ENCODE peak calls at places on chromosomes 13 and 19, in four cellular contexts. P is A549, F is suprapubic skin, W is stomach. S is an unnamed sample. For H3K4me1, the result is how much of the 10 kb centered on the place peaks cover.

GRCh38 chr13:34321986-34322385 is 504.0 kb downstream of the RFC3 start:
- DNase-seq in W (no peak), F (no peak), P (no peak), S (no peak)

GRCh38 chr19:18023596-18024212 is 15.7 kb downstream of the ARRDC2 start:
- DNase-seq in F (no peak), W (peak), P (no peak), S (no peak)

GRCh38 chr13:66835040-66835628 is 395.0 kb downstream of the PCDH9 start:
- DNase-seq in W (peak), F (peak), P (peak), S (peak)

GRCh38 chr13:97944396-97945029 is 9.0 kb upstream of the IPO5 start:
- DNase-seq in W (no peak), P (no peak), F (no peak), S (no peak)

GRCh38 chr19:49687566-49688316 is 1.7 kb upstream of the ADM5 start:
- DNase-seq in P (no peak), F (peak), W (no peak), S (peak)

GRCh38 chr13:66994097-66994496 is 236.0 kb downstream of the PCDH9 start:
- DNase-seq in P (peak), W (peak), F (peak), S (no peak)

GRCh38 chr13:72204291-72204690 is 337.3 kb upstream of the DACH1 start:
- DNase-seq in W (no peak), P (no peak), F (no peak), S (no peak)

GRCh38 chr13:110521946-110522345 is 39.6 kb downstream of the RAB20 start:
- DNase-seq in P (no peak), F (no peak), W (no peak), S (no peak)

GRCh38 chr19:5447700-5448311 is 7.4 kb upstream of the ZNRF4 start:
- DNase-seq in P (no peak), F (no peak), W (no peak), S (no peak)

GRCh38 chr13:47903836-47904235 is 97.2 kb downstream of the SUCLA2 start:
- DNase-seq in P (no peak), F (no peak), W (no peak), S (no peak)

GRCh38 chr13:43433691-43434121 is 353.1 kb downstream of the ENOX1 start:
- DNase-seq in W (no peak), F (no peak), P (no peak), S (no peak)

GRCh38 chr13:110454956-110455355 is 106.6 kb downstream of the RAB20 start:
- DNase-seq in W (no peak), F (no peak), P (no peak), S (peak)

GRCh38 chr13:51912511-51913225 is 50.9 kb downstream of the CCDC70 start:
- DNase-seq in P (no peak), W (no peak), F (peak), S (no peak)

GRCh38 chr13:51913421-51914136 is 51.8 kb downstream of the CCDC70 start:
- DNase-seq in P (no peak), W (no peak), F (peak), S (no peak)

GRCh38 chr13:51914137-51914493 is 52.3 kb downstream of the CCDC70 start:
- DNase-seq in W (no peak), P (no peak), F (no peak), S (no peak)

GRCh38 chr13:51910508-51910907 is 48.7 kb downstream of the CCDC70 start:
- DNase-seq in P (no peak), F (peak), W (no peak), S (no peak)

DNA sequence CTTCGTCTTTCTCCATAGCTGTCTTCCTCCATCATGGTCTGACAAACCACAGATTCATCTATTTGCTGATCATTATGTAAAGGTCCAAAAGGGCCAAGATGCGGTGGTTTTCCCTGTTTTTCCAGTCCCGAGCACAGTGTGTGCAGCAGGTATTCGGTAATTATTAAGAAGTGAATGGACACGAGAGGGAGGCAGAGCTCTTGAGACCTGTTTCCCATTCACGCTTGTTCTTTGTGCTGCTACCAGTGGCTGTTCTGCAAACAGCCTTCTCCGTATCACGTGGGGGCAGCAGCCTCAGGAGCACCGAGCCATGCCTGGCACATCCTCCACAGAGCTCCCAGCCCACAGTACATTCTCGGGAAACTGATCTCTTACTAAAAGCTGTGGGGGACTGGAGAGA is 50.3 kb downstream of the CCDC70 start:
- DNase-seq in F (peak), W (peak), P (no peak), S (no peak)
- H3K4me3 ChIP-seq in F (no peak), W (no peak), P (no peak), S (no peak)

DNA sequence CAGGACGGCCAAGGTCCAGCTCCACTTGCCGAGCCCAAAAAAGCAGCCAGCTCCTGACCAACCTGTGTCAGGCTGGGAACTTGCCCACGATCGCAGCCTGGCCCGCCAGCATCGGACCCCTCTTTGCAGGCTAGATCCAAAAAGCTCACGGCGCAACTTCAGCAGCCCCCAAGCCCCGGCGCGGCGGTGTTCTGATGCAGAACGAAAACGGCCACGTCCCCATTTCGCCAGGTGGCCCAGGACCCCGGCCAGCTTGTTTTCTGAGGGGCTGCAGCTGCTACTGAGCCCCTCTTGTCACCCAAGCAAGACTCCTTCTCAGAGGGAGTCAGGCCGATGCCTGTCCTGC is 1.3 kb downstream of the TMEM259 start:
- DNase-seq in P (no peak), F (no peak), W (no peak), S (no peak)
- H3K4me1 ChIP-seq in P (under half), F (half or more), W (half or more), S (under half)

DNA sequence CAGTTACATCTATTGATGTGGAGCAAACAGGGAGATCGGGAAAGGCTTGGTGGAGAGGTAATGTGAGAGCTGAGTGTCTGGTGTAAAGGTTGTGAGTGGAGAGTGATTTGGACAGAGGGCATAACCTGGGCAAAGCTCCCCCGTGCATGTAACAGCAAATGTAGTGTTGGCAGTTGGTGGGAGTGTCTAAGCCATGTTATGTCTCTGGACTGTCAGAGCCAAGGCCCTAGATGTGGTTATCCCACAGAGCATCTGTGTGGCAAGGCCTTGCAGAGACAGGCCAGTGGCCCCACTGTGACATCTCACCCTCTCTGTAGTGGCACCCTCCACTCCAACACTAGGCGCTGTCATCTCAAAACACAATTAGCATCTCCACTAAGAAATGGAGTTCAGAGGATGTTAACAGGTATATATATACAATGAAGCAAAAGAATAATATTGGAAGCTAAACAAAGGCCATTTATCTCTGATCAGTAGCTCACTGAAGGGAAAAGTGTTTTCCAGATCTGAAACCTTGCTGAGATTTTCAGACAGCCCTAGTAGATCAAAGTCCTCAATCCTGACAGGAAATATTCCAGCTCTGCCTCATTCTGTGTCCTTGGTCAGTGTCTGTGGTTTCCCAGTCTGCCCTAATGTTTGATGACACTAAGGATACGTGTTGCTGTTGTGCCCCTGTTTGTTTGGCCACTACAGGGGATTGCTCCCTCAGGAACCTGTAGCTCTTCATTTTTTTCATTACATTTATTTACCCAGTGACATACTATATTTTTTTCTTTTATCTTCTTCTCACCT is 20.2 kb downstream of the POLR1D start:
- DNase-seq in W (no peak), F (no peak), P (no peak), S (no peak)
- TF ChIP-seq EP300 in W (no peak), F (no peak), P (no peak), S (no peak)

DNA sequence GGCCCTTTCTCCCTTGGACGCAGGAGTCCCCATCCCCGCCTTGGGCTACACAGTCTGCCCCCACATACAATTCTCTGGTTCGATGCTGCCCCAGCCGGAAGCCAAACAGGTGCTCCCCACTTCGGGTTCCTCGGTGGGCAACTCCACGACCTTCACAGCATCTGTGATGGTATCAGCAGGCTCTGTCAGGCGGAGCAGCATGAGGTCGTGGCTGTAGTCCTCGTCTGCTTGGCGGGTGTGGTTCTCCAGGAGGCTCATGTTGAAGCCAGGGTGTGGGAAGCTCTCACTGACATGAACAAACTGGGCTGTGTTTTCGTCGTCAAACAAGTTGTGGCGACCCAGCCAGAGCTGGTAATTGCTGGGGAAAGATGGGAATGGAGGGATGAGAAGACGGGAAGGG is 3.5 kb downstream of the KLK1 start:
- DNase-seq in F (no peak), P (no peak), W (no peak), S (no peak)
- H3K4me3 ChIP-seq in F (peak), P (no peak), W (no peak), S (no peak)

GRCh38 chr19:55491546-55492360 is 3.5 kb downstream of the SSC5D start:
- DNase-seq in F (no peak), W (no peak), P (no peak), S (peak)

GRCh38 chr19:55493052-55493649 is 4.9 kb downstream of the SSC5D start:
- DNase-seq in W (no peak), P (no peak), F (no peak), S (peak)

GRCh38 chr19:55493650-55494171 is 5.5 kb downstream of the SSC5D start:
- DNase-seq in F (no peak), W (no peak), P (no peak), S (no peak)

GRCh38 chr19:55490478-55491436 is 2.5 kb downstream of the SSC5D start:
- DNase-seq in P (no peak), F (no peak), W (no peak), S (peak)

GRCh38 chr19:55492362-55492944 is 4.2 kb downstream of the SSC5D start:
- DNase-seq in P (no peak), W (no peak), F (no peak), S (peak)
- H3K4me1 ChIP-seq in P (under half), W (half or more), F (under half), S (under half)

GRCh38 chr13:50414640-50415039 is 399.4 kb downstream of the KCNRG start:
- DNase-seq in P (no peak), W (no peak), F (no peak), S (no peak)

GRCh38 chr13:50415428-50415827 is 400.2 kb downstream of the KCNRG start:
- DNase-seq in W (no peak), F (no peak), P (no peak), S (no peak)

GRCh38 chr13:50409186-50409585 is 393.9 kb downstream of the KCNRG start:
- DNase-seq in W (no peak), F (no peak), P (no peak), S (no peak)

GRCh38 chr13:50410921-50411712 is 395.9 kb downstream of the KCNRG start:
- DNase-seq in F (no peak), W (no peak), P (peak), S (no peak)

DNA sequence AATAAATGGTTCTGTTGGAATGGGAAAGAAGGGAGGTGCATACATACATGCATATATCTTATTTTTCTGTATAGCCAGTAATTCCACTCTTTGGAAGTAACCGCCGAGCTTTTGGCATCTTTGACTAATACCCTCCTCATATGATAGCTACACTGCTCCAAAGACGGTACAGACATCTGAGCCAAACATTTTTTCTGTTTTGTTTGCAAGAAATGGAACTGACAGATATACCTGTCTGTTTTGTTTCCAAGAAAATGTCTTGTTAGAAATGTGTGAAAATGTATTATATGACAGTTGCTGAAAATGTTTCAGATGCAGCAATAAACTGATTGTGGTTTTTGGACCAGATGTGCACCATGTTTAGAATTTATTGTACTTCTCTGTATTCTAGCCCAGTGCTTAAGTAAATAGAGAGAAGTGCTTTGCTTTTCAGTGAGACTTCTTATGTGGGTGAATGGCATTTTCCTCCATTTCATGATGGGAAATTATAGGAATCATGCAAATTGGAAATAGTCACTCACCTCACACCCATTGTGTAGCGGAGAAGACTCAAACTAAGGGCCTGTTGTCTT is 396.9 kb downstream of the KCNRG start:
- DNase-seq in W (no peak), P (no peak), F (no peak), S (no peak)
- TF ChIP-seq EP300 in W (no peak), P (no peak), F (no peak), S (no peak)

S was measured in ovary.